ENCODE peak calls at places on chromosomes 12 and 14, in ten cellular contexts. One of them, this sample, is unnamed.
A peak's percentile ranks its signal among the peaks of the same experiment; 100 is the strongest.

GRCh38 chr12:42299392-42300308 is 26.2 kb downstream of the ZCRB1 start:
- DNase-seq in psoas muscle: no peak
- DNase-seq in left ventricle myocardium inferior: no peak
- DNase-seq in cardiac muscle cell: peak; percentile 39
- DNase-seq in suprapubic skin: no peak
- DNase-seq in heart left ventricle: no peak
- DNase-seq in pancreas: no peak
- DNase-seq in testis: no peak
- DNase-seq in astrocyte: peak; percentile 78
- DNase-seq in RWPE2: no peak
- DNase-seq in this sample: no peak

GRCh38 chr12:107236824-107237467 is 143.6 kb upstream of the CRY1 start:
- DNase-seq in pancreas: no peak
- DNase-seq in astrocyte: peak; percentile 81
- DNase-seq in suprapubic skin: no peak
- DNase-seq in left ventricle myocardium inferior: no peak
- DNase-seq in heart left ventricle: no peak
- DNase-seq in testis: no peak
- DNase-seq in RWPE2: no peak
- DNase-seq in psoas muscle: no peak
- DNase-seq in cardiac muscle cell: no peak
- DNase-seq in this sample: no peak

GRCh38 chr12:79689477-79690155 is 1.1 kb downstream of the PAWR start:
- DNase-seq in RWPE2: no peak
- DNase-seq in suprapubic skin: peak; percentile 59
- DNase-seq in testis: peak; percentile 72
- DNase-seq in pancreas: peak; percentile 46
- DNase-seq in psoas muscle: peak; percentile 19
- DNase-seq in astrocyte: no peak
- DNase-seq in left ventricle myocardium inferior: peak; percentile 30
- DNase-seq in cardiac muscle cell: peak; percentile 55
- DNase-seq in heart left ventricle: peak; percentile 44
- DNase-seq in this sample: peak; percentile 7

GRCh38 chr12:89468648-89469326 is 55.8 kb downstream of the GALNT4 start:
- DNase-seq in left ventricle myocardium inferior: no peak
- DNase-seq in heart left ventricle: no peak
- DNase-seq in psoas muscle: no peak
- DNase-seq in pancreas: no peak
- DNase-seq in RWPE2: no peak
- DNase-seq in testis: no peak
- DNase-seq in cardiac muscle cell: no peak
- DNase-seq in astrocyte: no peak
- DNase-seq in suprapubic skin: no peak
- DNase-seq in this sample: no peak

GRCh38 chr12:100427078-100427477 is 46.6 kb upstream of the NR1H4 start:
- DNase-seq in RWPE2: no peak
- DNase-seq in heart left ventricle: no peak
- DNase-seq in pancreas: no peak
- DNase-seq in left ventricle myocardium inferior: no peak
- DNase-seq in astrocyte: peak; percentile 79
- DNase-seq in cardiac muscle cell: peak; percentile 54
- DNase-seq in suprapubic skin: no peak
- DNase-seq in psoas muscle: no peak
- DNase-seq in testis: no peak
- DNase-seq in this sample: no peak

GRCh38 chr12:98821849-98822248 is 176.8 kb downstream of the APAF1 start:
- DNase-seq in cardiac muscle cell: no peak
- DNase-seq in psoas muscle: no peak
- DNase-seq in pancreas: no peak
- DNase-seq in heart left ventricle: no peak
- DNase-seq in suprapubic skin: no peak
- DNase-seq in testis: no peak
- DNase-seq in astrocyte: no peak
- DNase-seq in RWPE2: no peak
- DNase-seq in left ventricle myocardium inferior: no peak
- DNase-seq in this sample: no peak

GRCh38 chr12:76706761-76707160 is 57.2 kb upstream of the ZDHHC17 start:
- DNase-seq in cardiac muscle cell: no peak
- DNase-seq in suprapubic skin: no peak
- DNase-seq in RWPE2: no peak
- DNase-seq in testis: no peak
- DNase-seq in psoas muscle: no peak
- DNase-seq in astrocyte: peak; percentile 42
- DNase-seq in left ventricle myocardium inferior: no peak
- DNase-seq in heart left ventricle: no peak
- DNase-seq in pancreas: no peak
- DNase-seq in this sample: no peak

GRCh38 chr12:95709152-95709551 is 81.4 kb downstream of the NTN4 start:
- DNase-seq in RWPE2: no peak
- DNase-seq in pancreas: no peak
- DNase-seq in suprapubic skin: no peak
- DNase-seq in heart left ventricle: no peak
- DNase-seq in testis: no peak
- DNase-seq in astrocyte: no peak
- DNase-seq in left ventricle myocardium inferior: no peak
- DNase-seq in cardiac muscle cell: no peak
- DNase-seq in psoas muscle: no peak
- DNase-seq in this sample: no peak

GRCh38 chr12:93682846-93683261 is 5.7 kb downstream of the CRADD start:
- DNase-seq in suprapubic skin: no peak
- DNase-seq in psoas muscle: no peak
- DNase-seq in heart left ventricle: peak; percentile 78
- DNase-seq in testis: peak; percentile 30
- DNase-seq in cardiac muscle cell: no peak
- DNase-seq in astrocyte: no peak
- DNase-seq in pancreas: no peak
- DNase-seq in left ventricle myocardium inferior: peak; percentile 52
- DNase-seq in RWPE2: no peak
- DNase-seq in this sample: no peak

GRCh38 chr12:111442301-111443045 is 36.8 kb downstream of the SH2B3 start:
- DNase-seq in pancreas: no peak
- DNase-seq in RWPE2: no peak
- DNase-seq in left ventricle myocardium inferior: no peak
- DNase-seq in testis: no peak
- DNase-seq in cardiac muscle cell: no peak
- DNase-seq in suprapubic skin: peak; percentile 59
- DNase-seq in astrocyte: no peak
- DNase-seq in psoas muscle: no peak
- DNase-seq in heart left ventricle: peak; percentile 22
- DNase-seq in this sample: no peak

GRCh38 chr14:103382375-103382774 is 2.8 kb upstream of the MARK3 start:
- DNase-seq in heart left ventricle: no peak
- DNase-seq in astrocyte: peak; percentile 71
- DNase-seq in suprapubic skin: no peak
- DNase-seq in pancreas: no peak
- DNase-seq in psoas muscle: no peak
- DNase-seq in left ventricle myocardium inferior: no peak
- DNase-seq in cardiac muscle cell: peak; percentile 93
- DNase-seq in RWPE2: no peak
- DNase-seq in testis: no peak
- DNase-seq in this sample: no peak

GRCh38 chr14:103374121-103374520 is 11.1 kb upstream of the MARK3 start:
- DNase-seq in left ventricle myocardium inferior: no peak
- DNase-seq in psoas muscle: no peak
- DNase-seq in RWPE2: no peak
- DNase-seq in cardiac muscle cell: no peak
- DNase-seq in suprapubic skin: no peak
- DNase-seq in heart left ventricle: no peak
- DNase-seq in testis: no peak
- DNase-seq in pancreas: no peak
- DNase-seq in astrocyte: no peak
- DNase-seq in this sample: no peak

GRCh38 chr14:103380719-103381377 is 4.4 kb upstream of the MARK3 start:
- DNase-seq in RWPE2: no peak
- DNase-seq in testis: no peak
- DNase-seq in cardiac muscle cell: peak; percentile 47
- DNase-seq in heart left ventricle: no peak
- DNase-seq in suprapubic skin: no peak
- DNase-seq in pancreas: no peak
- DNase-seq in left ventricle myocardium inferior: no peak
- DNase-seq in psoas muscle: no peak
- DNase-seq in astrocyte: no peak
- DNase-seq in this sample: no peak

GRCh38 chr14:103378042-103378854 is 7.0 kb upstream of the MARK3 start:
- DNase-seq in heart left ventricle: no peak
- DNase-seq in RWPE2: no peak
- DNase-seq in suprapubic skin: no peak
- DNase-seq in psoas muscle: no peak
- DNase-seq in cardiac muscle cell: peak; percentile 63
- DNase-seq in left ventricle myocardium inferior: no peak
- DNase-seq in testis: peak; percentile 87
- DNase-seq in astrocyte: no peak
- DNase-seq in pancreas: no peak
- DNase-seq in this sample: no peak

GRCh38 chr14:103377522-103378041 is 7.6 kb upstream of the MARK3 start:
- DNase-seq in pancreas: no peak
- DNase-seq in testis: no peak
- DNase-seq in psoas muscle: no peak
- DNase-seq in RWPE2: no peak
- DNase-seq in suprapubic skin: no peak
- DNase-seq in astrocyte: no peak
- DNase-seq in heart left ventricle: no peak
- DNase-seq in cardiac muscle cell: no peak
- DNase-seq in left ventricle myocardium inferior: no peak
- DNase-seq in this sample: no peak
- H3K4me1 ChIP-seq in pancreas: no peaks in the 10 kb centered on the region
- H3K4me1 ChIP-seq in testis: no peaks in the 10 kb centered on the region
- H3K4me1 ChIP-seq in psoas muscle: no peaks in the 10 kb centered on the region
- H3K4me1 ChIP-seq in RWPE2: peaks cover 7% of the 10 kb centered on the region
- H3K4me1 ChIP-seq in suprapubic skin: no peaks in the 10 kb centered on the region
- H3K4me1 ChIP-seq in astrocyte: peaks cover 8% of the 10 kb centered on the region
- H3K4me1 ChIP-seq in heart left ventricle: no peaks in the 10 kb centered on the region
- H3K4me1 ChIP-seq in cardiac muscle cell: no peaks in the 10 kb centered on the region
- H3K4me1 ChIP-seq in left ventricle myocardium inferior: no peaks in the 10 kb centered on the region
- H3K4me1 ChIP-seq in this sample: no peaks in the 10 kb centered on the region

GRCh38 chr14:103510311-103511021 is 12.2 kb downstream of the CKB start:
- DNase-seq in testis: no peak
- DNase-seq in psoas muscle: no peak
- DNase-seq in cardiac muscle cell: no peak
- DNase-seq in heart left ventricle: no peak
- DNase-seq in left ventricle myocardium inferior: no peak
- DNase-seq in suprapubic skin: peak; percentile 46
- DNase-seq in astrocyte: no peak
- DNase-seq in pancreas: no peak
- DNase-seq in RWPE2: peak; percentile 52
- DNase-seq in this sample: no peak
- H3K36me3 ChIP-seq in testis: no peaks in the 10 kb centered on the region
- H3K36me3 ChIP-seq in psoas muscle: peaks cover 3% of the 10 kb centered on the region
- H3K36me3 ChIP-seq in cardiac muscle cell: peaks cover 4% of the 10 kb centered on the region
- H3K36me3 ChIP-seq in heart left ventricle: no peaks in the 10 kb centered on the region
- H3K36me3 ChIP-seq in left ventricle myocardium inferior: peaks cover 46% of the 10 kb centered on the region
- H3K36me3 ChIP-seq in suprapubic skin: peaks cover 27% of the 10 kb centered on the region
- H3K36me3 ChIP-seq in astrocyte: peaks cover 20% of the 10 kb centered on the region
- H3K36me3 ChIP-seq in pancreas: no peaks in the 10 kb centered on the region
- H3K36me3 ChIP-seq in RWPE2: peaks cover 50% of the 10 kb centered on the region
- H3K36me3 ChIP-seq in this sample: peaks cover 9% of the 10 kb centered on the region

DNA sequence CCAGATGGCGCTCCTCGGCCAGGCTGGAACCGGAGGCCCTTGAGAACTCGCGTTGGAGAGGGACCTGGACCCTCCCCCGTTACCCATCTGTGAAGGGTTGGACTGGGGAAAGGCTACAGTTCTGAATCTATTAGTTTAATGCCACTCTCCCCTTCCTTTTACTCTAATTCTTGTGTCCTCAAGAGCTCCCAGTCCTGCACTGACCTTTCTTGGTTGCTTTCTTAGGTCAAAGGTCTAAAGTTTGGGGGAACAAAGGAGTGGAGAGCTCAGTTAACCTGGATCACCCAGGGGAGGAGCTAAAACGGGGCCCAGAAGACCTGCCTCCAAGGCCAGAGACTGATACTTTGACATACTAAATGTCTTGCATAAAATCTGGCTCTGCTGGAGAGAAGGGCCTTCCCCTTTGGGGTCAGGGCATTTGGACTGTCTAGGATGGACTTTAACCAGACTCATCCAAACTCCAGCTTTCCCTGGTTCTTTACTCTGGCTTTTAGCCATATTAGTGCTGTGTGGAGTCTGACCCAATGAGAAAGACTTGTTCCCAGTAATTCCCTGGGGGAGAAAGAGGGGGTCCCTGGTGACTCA is 923 bp upstream of the MLF2 start:
- DNase-seq in left ventricle myocardium inferior: no peak
- DNase-seq in astrocyte: no peak
- DNase-seq in pancreas: no peak
- DNase-seq in testis: peak; percentile 55
- DNase-seq in cardiac muscle cell: no peak
- DNase-seq in RWPE2: no peak
- DNase-seq in heart left ventricle: peak; percentile 48
- DNase-seq in suprapubic skin: no peak
- DNase-seq in psoas muscle: no peak
- DNase-seq in this sample: no peak
- TF ChIP-seq CTCF in left ventricle myocardium inferior: peak; percentile 98
- TF ChIP-seq CTCF in astrocyte: no peak
- TF ChIP-seq CTCF in pancreas: no peak
- TF ChIP-seq CTCF in testis: peak; percentile 99
- TF ChIP-seq CTCF in cardiac muscle cell: peak; percentile 98
- TF ChIP-seq CTCF in RWPE2: peak; percentile 85
- TF ChIP-seq CTCF in heart left ventricle: peak; percentile 97
- TF ChIP-seq CTCF in suprapubic skin: peak; percentile 91
- TF ChIP-seq CTCF in psoas muscle: no peak
- TF ChIP-seq CTCF in this sample: peak; percentile 92

GRCh38 chr12:123987022-123987421 is 14.0 kb downstream of the ZNF664 start:
- DNase-seq in testis: no peak
- DNase-seq in RWPE2: no peak
- DNase-seq in left ventricle myocardium inferior: no peak
- DNase-seq in suprapubic skin: no peak
- DNase-seq in psoas muscle: no peak
- DNase-seq in astrocyte: no peak
- DNase-seq in cardiac muscle cell: no peak
- DNase-seq in pancreas: no peak
- DNase-seq in heart left ventricle: no peak
- DNase-seq in this sample: no peak

GRCh38 chr12:123986374-123986920 is 13.4 kb downstream of the ZNF664 start:
- DNase-seq in astrocyte: no peak
- DNase-seq in psoas muscle: no peak
- DNase-seq in RWPE2: no peak
- DNase-seq in heart left ventricle: no peak
- DNase-seq in left ventricle myocardium inferior: no peak
- DNase-seq in cardiac muscle cell: no peak
- DNase-seq in pancreas: no peak
- DNase-seq in suprapubic skin: no peak
- DNase-seq in testis: no peak
- DNase-seq in this sample: no peak

GRCh38 chr12:123984903-123985302 is 11.9 kb downstream of the ZNF664 start:
- DNase-seq in testis: no peak
- DNase-seq in suprapubic skin: no peak
- DNase-seq in RWPE2: no peak
- DNase-seq in astrocyte: no peak
- DNase-seq in left ventricle myocardium inferior: no peak
- DNase-seq in psoas muscle: no peak
- DNase-seq in pancreas: no peak
- DNase-seq in heart left ventricle: no peak
- DNase-seq in cardiac muscle cell: no peak
- DNase-seq in this sample: no peak

GRCh38 chr12:123982269-123982668 is 9.3 kb downstream of the ZNF664 start:
- DNase-seq in left ventricle myocardium inferior: no peak
- DNase-seq in suprapubic skin: no peak
- DNase-seq in testis: no peak
- DNase-seq in heart left ventricle: no peak
- DNase-seq in RWPE2: no peak
- DNase-seq in psoas muscle: no peak
- DNase-seq in cardiac muscle cell: no peak
- DNase-seq in astrocyte: no peak
- DNase-seq in pancreas: no peak
- DNase-seq in this sample: no peak

GRCh38 chr12:123983822-123984485 is 10.9 kb downstream of the ZNF664 start:
- DNase-seq in cardiac muscle cell: peak; percentile 83
- DNase-seq in suprapubic skin: no peak
- DNase-seq in psoas muscle: no peak
- DNase-seq in pancreas: peak; percentile 55
- DNase-seq in heart left ventricle: no peak
- DNase-seq in astrocyte: peak; percentile 40
- DNase-seq in left ventricle myocardium inferior: no peak
- DNase-seq in RWPE2: no peak
- DNase-seq in testis: peak; percentile 61
- DNase-seq in this sample: no peak
- H3K4me1 ChIP-seq in cardiac muscle cell: peaks cover 47% of the 10 kb centered on the region
- H3K4me1 ChIP-seq in suprapubic skin: no peaks in the 10 kb centered on the region
- H3K4me1 ChIP-seq in psoas muscle: peaks cover 17% of the 10 kb centered on the region
- H3K4me1 ChIP-seq in pancreas: peaks cover 11% of the 10 kb centered on the region
- H3K4me1 ChIP-seq in heart left ventricle: peaks cover 43% of the 10 kb centered on the region
- H3K4me1 ChIP-seq in astrocyte: no peaks in the 10 kb centered on the region
- H3K4me1 ChIP-seq in left ventricle myocardium inferior: peaks cover 75% of the 10 kb centered on the region
- H3K4me1 ChIP-seq in RWPE2: no peaks in the 10 kb centered on the region
- H3K4me1 ChIP-seq in testis: no peaks in the 10 kb centered on the region
- H3K4me1 ChIP-seq in this sample: peaks cover 6% of the 10 kb centered on the region